ENCODE peak calls at places on chromosomes 4 and X, in six cellular contexts. One of them, this sample, is unnamed.

GRCh38 chr4:88965053-88965452 is 91.9 kb downstream of the FAM13A start:
- DNase-seq in IMR-90: peak
- DNase-seq in AG04450: no peak
- DNase-seq in SK-N-SH: no peak
- DNase-seq in GM23248: peak
- DNase-seq in CD8-positive, alpha-beta memory T cell: no peak
- DNase-seq in this sample: no peak

GRCh38 chr4:139950568-139950967 is 203.4 kb downstream of the MAML3 start:
- DNase-seq in AG04450: no peak
- DNase-seq in GM23248: peak
- DNase-seq in IMR-90: no peak
- DNase-seq in CD8-positive, alpha-beta memory T cell: peak
- DNase-seq in SK-N-SH: no peak
- DNase-seq in this sample: no peak

GRCh38 chrX:40734956-40735317 is 405 bp downstream of the MED14 start:
- DNase-seq in AG04450: no peak
- DNase-seq in GM23248: peak
- DNase-seq in IMR-90: no peak
- DNase-seq in CD8-positive, alpha-beta memory T cell: no peak
- DNase-seq in SK-N-SH: no peak
- DNase-seq in this sample: no peak

GRCh38 chrX:134634691-134635090 is 23.6 kb downstream of the PLAC1 start:
- DNase-seq in IMR-90: peak
- DNase-seq in CD8-positive, alpha-beta memory T cell: no peak
- DNase-seq in AG04450: no peak
- DNase-seq in SK-N-SH: no peak
- DNase-seq in GM23248: peak
- DNase-seq in this sample: no peak

GRCh38 chr4:2698504-2698903 is 57.6 kb downstream of the TNIP2 start:
- DNase-seq in GM23248: no peak
- DNase-seq in AG04450: no peak
- DNase-seq in IMR-90: no peak
- DNase-seq in SK-N-SH: no peak
- DNase-seq in CD8-positive, alpha-beta memory T cell: no peak
- DNase-seq in this sample: no peak

GRCh38 chr4:40702800-40703151 is 47.0 kb upstream of the NSUN7 start:
- DNase-seq in IMR-90: no peak
- DNase-seq in AG04450: no peak
- DNase-seq in GM23248: no peak
- DNase-seq in CD8-positive, alpha-beta memory T cell: no peak
- DNase-seq in SK-N-SH: no peak
- DNase-seq in this sample: no peak

GRCh38 chr4:74152841-74153240 is 5.1 kb upstream of the MTHFD2L start:
- DNase-seq in SK-N-SH: no peak
- DNase-seq in CD8-positive, alpha-beta memory T cell: no peak
- DNase-seq in GM23248: no peak
- DNase-seq in IMR-90: peak
- DNase-seq in AG04450: no peak
- DNase-seq in this sample: no peak

GRCh38 chr4:169120624-169121023 is 110.6 kb upstream of the CBR4 start:
- DNase-seq in CD8-positive, alpha-beta memory T cell: no peak
- DNase-seq in IMR-90: no peak
- DNase-seq in AG04450: no peak
- DNase-seq in SK-N-SH: no peak
- DNase-seq in GM23248: no peak
- DNase-seq in this sample: no peak

GRCh38 chr4:109315818-109316217 is 13.4 kb upstream of the COL25A1 start:
- DNase-seq in AG04450: no peak
- DNase-seq in SK-N-SH: no peak
- DNase-seq in CD8-positive, alpha-beta memory T cell: no peak
- DNase-seq in IMR-90: peak
- DNase-seq in GM23248: peak
- DNase-seq in this sample: no peak

GRCh38 chrX:68761086-68761485 is 67.7 kb upstream of the EFNB1 start:
- DNase-seq in CD8-positive, alpha-beta memory T cell: no peak
- DNase-seq in SK-N-SH: no peak
- DNase-seq in IMR-90: no peak
- DNase-seq in GM23248: no peak
- DNase-seq in AG04450: no peak
- DNase-seq in this sample: no peak

GRCh38 chrX:11352296-11352741 is 59.1 kb downstream of the AMELX start:
- DNase-seq in CD8-positive, alpha-beta memory T cell: no peak
- DNase-seq in GM23248: no peak
- DNase-seq in SK-N-SH: no peak
- DNase-seq in IMR-90: no peak
- DNase-seq in AG04450: no peak
- DNase-seq in this sample: no peak

GRCh38 chr4:52939325-52939724 is 77.2 kb downstream of the RASL11B start:
- DNase-seq in AG04450: no peak
- DNase-seq in CD8-positive, alpha-beta memory T cell: no peak
- DNase-seq in SK-N-SH: no peak
- DNase-seq in GM23248: peak
- DNase-seq in IMR-90: peak
- DNase-seq in this sample: no peak

GRCh38 chr4:110733901-110734300 is 111.0 kb upstream of the PITX2 start:
- DNase-seq in GM23248: no peak
- DNase-seq in CD8-positive, alpha-beta memory T cell: no peak
- DNase-seq in IMR-90: no peak
- DNase-seq in AG04450: no peak
- DNase-seq in SK-N-SH: no peak
- DNase-seq in this sample: no peak

GRCh38 chr4:87219648-87220093 is 747 bp downstream of the KLHL8 start:
- DNase-seq in AG04450: no peak
- DNase-seq in SK-N-SH: no peak
- DNase-seq in CD8-positive, alpha-beta memory T cell: no peak
- DNase-seq in GM23248: peak
- DNase-seq in IMR-90: peak
- DNase-seq in this sample: peak

GRCh38 chr4:139609647-139610046 is 53.6 kb upstream of the SETD7 start:
- DNase-seq in CD8-positive, alpha-beta memory T cell: no peak
- DNase-seq in SK-N-SH: no peak
- DNase-seq in GM23248: peak
- DNase-seq in IMR-90: peak
- DNase-seq in AG04450: no peak
- DNase-seq in this sample: no peak

GRCh38 chrX:144293229-144293628 is 409.4 kb downstream of the UBE2NL start:
- DNase-seq in IMR-90: no peak
- DNase-seq in GM23248: no peak
- DNase-seq in AG04450: no peak
- DNase-seq in SK-N-SH: no peak
- DNase-seq in CD8-positive, alpha-beta memory T cell: no peak
- DNase-seq in this sample: no peak

GRCh38 chrX:6941041-6941440 is 206.5 kb upstream of the STS start:
- DNase-seq in IMR-90: peak
- DNase-seq in SK-N-SH: no peak
- DNase-seq in GM23248: no peak
- DNase-seq in CD8-positive, alpha-beta memory T cell: no peak
- DNase-seq in AG04450: no peak
- DNase-seq in this sample: no peak

GRCh38 chrX:25015486-25016360 is at the start of gene ARX:
- DNase-seq in SK-N-SH: peak
- DNase-seq in AG04450: peak
- DNase-seq in CD8-positive, alpha-beta memory T cell: no peak
- DNase-seq in IMR-90: peak
- DNase-seq in GM23248: peak
- DNase-seq in this sample: peak

GRCh38 chrX:123797543-123798447 is 62.1 kb upstream of the XIAP start:
- DNase-seq in GM23248: no peak
- DNase-seq in SK-N-SH: no peak
- DNase-seq in AG04450: no peak
- DNase-seq in IMR-90: no peak
- DNase-seq in CD8-positive, alpha-beta memory T cell: no peak
- DNase-seq in this sample: no peak

GRCh38 chrX:129833153-129834004 is 10.3 kb downstream of the ZDHHC9 start:
- DNase-seq in AG04450: peak
- DNase-seq in SK-N-SH: no peak
- DNase-seq in CD8-positive, alpha-beta memory T cell: no peak
- DNase-seq in IMR-90: peak
- DNase-seq in GM23248: peak
- DNase-seq in this sample: no peak

GRCh38 chrX:129842510-129843208 is 1.0 kb downstream of the ZDHHC9 start:
- DNase-seq in GM23248: peak
- DNase-seq in IMR-90: peak
- DNase-seq in SK-N-SH: peak
- DNase-seq in CD8-positive, alpha-beta memory T cell: no peak
- DNase-seq in AG04450: no peak
- DNase-seq in this sample: peak

GRCh38 chrX:129840334-129840733 is 3.4 kb downstream of the ZDHHC9 start:
- DNase-seq in IMR-90: no peak
- DNase-seq in GM23248: peak
- DNase-seq in CD8-positive, alpha-beta memory T cell: no peak
- DNase-seq in SK-N-SH: no peak
- DNase-seq in AG04450: no peak
- DNase-seq in this sample: no peak

GRCh38 chrX:129831486-129831885 is 12.2 kb downstream of the ZDHHC9 start:
- DNase-seq in CD8-positive, alpha-beta memory T cell: no peak
- DNase-seq in AG04450: no peak
- DNase-seq in SK-N-SH: no peak
- DNase-seq in GM23248: peak
- DNase-seq in IMR-90: no peak
- DNase-seq in this sample: no peak

DNA sequence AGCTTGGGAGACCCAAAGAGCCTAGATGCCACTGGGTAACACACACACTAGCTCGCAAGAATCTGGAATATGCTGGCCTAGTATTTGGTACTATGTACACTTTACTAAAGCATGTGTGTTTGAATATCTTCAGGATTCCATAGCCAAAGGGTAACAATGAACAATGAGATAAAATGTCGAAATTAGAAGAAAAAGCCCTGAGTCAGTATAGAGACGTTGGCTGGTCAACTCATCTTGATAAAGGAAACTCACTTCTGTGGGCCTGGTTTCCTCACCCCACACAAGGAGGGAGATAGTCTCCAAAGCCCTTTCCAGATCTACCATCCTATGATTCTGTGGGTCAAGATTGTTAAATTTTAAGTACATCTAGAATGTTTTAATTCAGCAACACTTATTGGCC is 6.9 kb downstream of the ZDHHC9 start:
- DNase-seq in AG04450: no peak
- DNase-seq in SK-N-SH: no peak
- DNase-seq in CD8-positive, alpha-beta memory T cell: no peak
- DNase-seq in GM23248: no peak
- DNase-seq in IMR-90: no peak
- DNase-seq in this sample: no peak
- H3K4me3 ChIP-seq in AG04450: no peak
- H3K4me3 ChIP-seq in SK-N-SH: no peak
- H3K4me3 ChIP-seq in CD8-positive, alpha-beta memory T cell: no peak
- H3K4me3 ChIP-seq in GM23248: no peak
- H3K4me3 ChIP-seq in IMR-90: no peak
- H3K4me3 ChIP-seq in this sample: no peak

GRCh38 chrX:2631743-2632532 is 59.2 kb upstream of the CD99 start:
- DNase-seq in GM23248: no peak
- DNase-seq in CD8-positive, alpha-beta memory T cell: no peak
- DNase-seq in IMR-90: no peak
- DNase-seq in AG04450: no peak
- DNase-seq in SK-N-SH: no peak
- DNase-seq in this sample: no peak

GRCh38 chrX:2629316-2630168 is 61.6 kb upstream of the CD99 start:
- DNase-seq in CD8-positive, alpha-beta memory T cell: peak
- DNase-seq in AG04450: no peak
- DNase-seq in SK-N-SH: no peak
- DNase-seq in IMR-90: no peak
- DNase-seq in GM23248: no peak
- DNase-seq in this sample: no peak

GRCh38 chrX:2626750-2627149 is 64.3 kb upstream of the CD99 start:
- DNase-seq in IMR-90: no peak
- DNase-seq in AG04450: no peak
- DNase-seq in CD8-positive, alpha-beta memory T cell: no peak
- DNase-seq in SK-N-SH: no peak
- DNase-seq in GM23248: no peak
- DNase-seq in this sample: no peak

GRCh38 chrX:2627272-2627867 is 63.7 kb upstream of the CD99 start:
- DNase-seq in IMR-90: peak
- DNase-seq in CD8-positive, alpha-beta memory T cell: peak
- DNase-seq in GM23248: peak
- DNase-seq in AG04450: no peak
- DNase-seq in SK-N-SH: peak
- DNase-seq in this sample: no peak

GRCh38 chrX:2628751-2629315 is 62.3 kb upstream of the CD99 start:
- DNase-seq in GM23248: no peak
- DNase-seq in AG04450: no peak
- DNase-seq in IMR-90: no peak
- DNase-seq in CD8-positive, alpha-beta memory T cell: peak
- DNase-seq in SK-N-SH: no peak
- DNase-seq in this sample: no peak
- H3K27ac ChIP-seq in GM23248: no peak
- H3K27ac ChIP-seq in AG04450: no peak
- H3K27ac ChIP-seq in IMR-90: no peak
- H3K27ac ChIP-seq in CD8-positive, alpha-beta memory T cell: peak
- H3K27ac ChIP-seq in SK-N-SH: no peak
- H3K27ac ChIP-seq in this sample: no peak

DNA sequence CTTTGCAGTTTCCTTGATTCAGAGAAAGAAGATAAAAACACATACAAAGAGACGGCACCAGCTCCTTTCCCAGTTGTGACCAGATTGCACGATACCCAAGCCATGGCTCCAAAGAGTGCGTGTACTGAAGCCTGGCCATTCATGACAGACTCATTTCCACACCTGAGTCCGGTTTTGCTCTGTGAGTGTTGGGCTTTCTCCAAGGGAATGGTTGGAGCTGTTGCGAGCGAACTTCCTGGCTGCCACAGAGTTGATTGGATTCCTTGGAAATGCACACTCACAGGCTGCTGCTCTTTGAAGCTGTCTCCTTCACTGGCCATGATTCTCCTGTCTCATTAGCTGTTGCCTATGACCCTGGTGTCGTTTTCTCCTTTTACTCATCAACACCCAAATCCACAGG is 44.0 kb upstream of the BBS12 start:
- DNase-seq in GM23248: peak
- DNase-seq in AG04450: no peak
- DNase-seq in IMR-90: peak
- DNase-seq in CD8-positive, alpha-beta memory T cell: no peak
- DNase-seq in SK-N-SH: no peak
- DNase-seq in this sample: no peak
- H3K4me3 ChIP-seq in GM23248: peak
- H3K4me3 ChIP-seq in AG04450: peak
- H3K4me3 ChIP-seq in IMR-90: no peak
- H3K4me3 ChIP-seq in CD8-positive, alpha-beta memory T cell: no peak
- H3K4me3 ChIP-seq in SK-N-SH: no peak
- H3K4me3 ChIP-seq in this sample: peak

GRCh38 chr4:154565704-154566103 is 2.9 kb downstream of the FGB start:
- DNase-seq in AG04450: no peak
- DNase-seq in CD8-positive, alpha-beta memory T cell: no peak
- DNase-seq in GM23248: no peak
- DNase-seq in IMR-90: no peak
- DNase-seq in SK-N-SH: no peak
- DNase-seq in this sample: no peak

GRCh38 chr4:154560824-154561231 is 2.0 kb upstream of the FGB start:
- DNase-seq in GM23248: peak
- DNase-seq in SK-N-SH: no peak
- DNase-seq in IMR-90: peak
- DNase-seq in AG04450: no peak
- DNase-seq in CD8-positive, alpha-beta memory T cell: no peak
- DNase-seq in this sample: no peak

GRCh38 chr4:154566639-154567204 is 3.9 kb downstream of the FGB start:
- DNase-seq in AG04450: no peak
- DNase-seq in CD8-positive, alpha-beta memory T cell: no peak
- DNase-seq in IMR-90: peak
- DNase-seq in GM23248: no peak
- DNase-seq in SK-N-SH: no peak
- DNase-seq in this sample: no peak

GRCh38 chr4:154562697-154563254 is at the start of gene FGB:
- DNase-seq in GM23248: no peak
- DNase-seq in CD8-positive, alpha-beta memory T cell: no peak
- DNase-seq in AG04450: no peak
- DNase-seq in SK-N-SH: no peak
- DNase-seq in IMR-90: no peak
- DNase-seq in this sample: no peak

GRCh38 chr4:154564311-154564710 is 1.5 kb downstream of the FGB start:
- DNase-seq in IMR-90: no peak
- DNase-seq in SK-N-SH: no peak
- DNase-seq in CD8-positive, alpha-beta memory T cell: no peak
- DNase-seq in AG04450: no peak
- DNase-seq in GM23248: no peak
- DNase-seq in this sample: no peak
- H3K27ac ChIP-seq in IMR-90: no peak
- H3K27ac ChIP-seq in SK-N-SH: no peak
- H3K27ac ChIP-seq in CD8-positive, alpha-beta memory T cell: no peak
- H3K27ac ChIP-seq in AG04450: no peak
- H3K27ac ChIP-seq in GM23248: no peak
- H3K27ac ChIP-seq in this sample: no peak

This sample was measured in psoas muscle.